ENCODE peak calls at places on chromosome 13, in seven cellular contexts. One of them, this sample, is unnamed.

GRCh38 chr13:25911020-25911419 is 140.8 kb downstream of the SHISA2 start:
- DNase-seq in A549: no peak
- DNase-seq in suprapubic skin: no peak
- DNase-seq in lung: no peak
- DNase-seq in GM23338: peak; percentile 88
- DNase-seq in psoas muscle: no peak
- DNase-seq in astrocyte: no peak
- DNase-seq in this sample: no peak

GRCh38 chr13:106526748-106527488 is 8.5 kb downstream of the EFNB2 start:
- DNase-seq in A549: no peak
- DNase-seq in psoas muscle: no peak
- DNase-seq in astrocyte: no peak
- DNase-seq in suprapubic skin: no peak
- DNase-seq in GM23338: peak; percentile 70
- DNase-seq in lung: peak; percentile 67
- DNase-seq in this sample: no peak

GRCh38 chr13:28401303-28402056 is 93.4 kb downstream of the FLT1 start:
- DNase-seq in suprapubic skin: no peak
- DNase-seq in psoas muscle: no peak
- DNase-seq in A549: no peak
- DNase-seq in GM23338: no peak
- DNase-seq in astrocyte: peak; percentile 39
- DNase-seq in lung: no peak
- DNase-seq in this sample: no peak

GRCh38 chr13:57653229-57653994 is 21.9 kb downstream of the PCDH17 start:
- DNase-seq in GM23338: no peak
- DNase-seq in lung: no peak
- DNase-seq in A549: no peak
- DNase-seq in suprapubic skin: no peak
- DNase-seq in astrocyte: no peak
- DNase-seq in psoas muscle: no peak
- DNase-seq in this sample: no peak

GRCh38 chr13:35836476-35836875 is 294.7 kb downstream of the DCLK1 start:
- DNase-seq in psoas muscle: no peak
- DNase-seq in lung: no peak
- DNase-seq in astrocyte: no peak
- DNase-seq in A549: no peak
- DNase-seq in GM23338: no peak
- DNase-seq in suprapubic skin: no peak
- DNase-seq in this sample: no peak

GRCh38 chr13:59776924-59777690 is 386.6 kb downstream of the DIAPH3 start:
- DNase-seq in lung: no peak
- DNase-seq in GM23338: no peak
- DNase-seq in psoas muscle: no peak
- DNase-seq in astrocyte: peak; percentile 89
- DNase-seq in suprapubic skin: no peak
- DNase-seq in A549: no peak
- DNase-seq in this sample: peak; percentile 41

GRCh38 chr13:32735859-32736258 is 149.6 kb downstream of the PDS5B start:
- DNase-seq in A549: no peak
- DNase-seq in GM23338: no peak
- DNase-seq in psoas muscle: no peak
- DNase-seq in lung: no peak
- DNase-seq in astrocyte: no peak
- DNase-seq in suprapubic skin: no peak
- DNase-seq in this sample: no peak

GRCh38 chr13:26558074-26558805 is 757 bp downstream of the WASF3 start:
- DNase-seq in psoas muscle: peak; percentile 31
- DNase-seq in astrocyte: peak; percentile 13
- DNase-seq in suprapubic skin: peak; percentile 64
- DNase-seq in A549: no peak
- DNase-seq in lung: no peak
- DNase-seq in GM23338: peak; percentile 36
- DNase-seq in this sample: no peak

GRCh38 chr13:40318366-40318765 is 348.1 kb downstream of the FOXO1 start:
- DNase-seq in psoas muscle: peak; percentile 53
- DNase-seq in GM23338: no peak
- DNase-seq in A549: no peak
- DNase-seq in astrocyte: no peak
- DNase-seq in lung: no peak
- DNase-seq in suprapubic skin: no peak
- DNase-seq in this sample: peak; percentile 10

GRCh38 chr13:114303700-114304327 is 10.5 kb upstream of the CHAMP1 start:
- DNase-seq in A549: no peak
- DNase-seq in lung: no peak
- DNase-seq in psoas muscle: no peak
- DNase-seq in GM23338: no peak
- DNase-seq in suprapubic skin: no peak
- DNase-seq in astrocyte: no peak
- DNase-seq in this sample: no peak

GRCh38 chr13:24353736-24354135 is 44.4 kb downstream of the C1QTNF9 start:
- DNase-seq in GM23338: no peak
- DNase-seq in astrocyte: no peak
- DNase-seq in psoas muscle: no peak
- DNase-seq in suprapubic skin: no peak
- DNase-seq in lung: no peak
- DNase-seq in A549: no peak
- DNase-seq in this sample: no peak

DNA sequence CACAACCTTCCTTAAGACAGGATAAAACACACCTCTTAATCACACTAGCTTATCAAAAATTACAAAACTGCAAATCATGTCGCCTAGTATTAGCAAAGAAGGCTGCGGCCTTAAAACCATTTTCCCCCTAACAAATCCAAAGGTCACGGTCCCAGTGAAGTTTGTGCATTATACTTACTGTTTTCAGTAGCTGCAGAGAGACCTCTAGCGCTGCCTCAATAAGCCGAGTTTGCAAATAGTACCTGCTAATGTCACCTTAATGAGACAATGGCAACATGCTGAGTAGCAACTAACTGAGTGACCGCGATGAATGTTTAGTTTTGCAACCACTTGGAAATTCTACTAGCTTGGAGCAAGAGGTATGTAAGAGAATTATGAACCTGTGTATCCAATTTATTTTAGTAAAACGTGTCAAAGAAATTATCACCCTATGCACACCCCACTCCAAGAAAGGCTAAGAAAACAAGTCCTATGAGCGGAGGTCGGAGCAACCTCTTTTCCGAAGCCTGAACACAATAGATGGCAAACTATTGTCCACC is 1.2 kb downstream of the KPNA3 start:
- DNase-seq in astrocyte: peak; percentile 8
- DNase-seq in suprapubic skin: no peak
- DNase-seq in lung: no peak
- DNase-seq in GM23338: peak; percentile 51
- DNase-seq in psoas muscle: no peak
- DNase-seq in A549: no peak
- DNase-seq in this sample: peak; percentile 44
- TF ChIP-seq CTCF in astrocyte: no peak
- TF ChIP-seq CTCF in suprapubic skin: no peak
- TF ChIP-seq CTCF in lung: no peak
- TF ChIP-seq CTCF in GM23338: no peak
- TF ChIP-seq CTCF in psoas muscle: no peak
- TF ChIP-seq CTCF in A549: peak; percentile 29
- TF ChIP-seq CTCF in this sample: no peak

DNA sequence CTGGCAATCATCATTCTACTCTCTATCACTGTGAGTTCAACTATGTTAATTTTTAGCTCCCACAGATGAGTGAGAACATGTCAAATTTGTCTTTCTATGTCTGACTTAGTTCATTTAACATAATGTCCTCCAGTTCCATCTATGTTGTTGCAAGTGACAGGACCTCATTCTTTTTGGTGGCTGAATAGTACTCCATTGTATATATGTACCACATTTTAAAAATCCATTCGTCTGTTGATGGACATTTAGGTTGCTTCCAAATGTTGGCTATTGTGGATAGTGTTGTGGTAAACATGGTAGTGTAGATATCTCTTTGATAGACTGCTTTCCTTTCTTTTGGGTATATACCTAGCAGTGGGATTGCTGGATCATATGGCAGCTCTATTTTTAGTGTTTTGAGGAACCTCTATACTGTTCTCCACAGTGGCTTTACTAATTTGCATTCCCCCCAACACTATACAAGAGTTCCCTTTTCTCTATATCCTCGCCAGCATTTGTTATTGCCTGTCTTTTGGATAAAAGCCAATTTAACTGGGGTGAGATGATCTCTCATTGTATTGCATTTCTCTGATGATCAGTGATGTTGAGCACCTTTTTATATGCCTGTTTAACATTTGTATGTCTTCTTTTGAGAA is 124.1 kb downstream of the PCCA start:
- DNase-seq in astrocyte: no peak
- DNase-seq in lung: no peak
- DNase-seq in psoas muscle: no peak
- DNase-seq in A549: no peak
- DNase-seq in GM23338: no peak
- DNase-seq in suprapubic skin: no peak
- DNase-seq in this sample: no peak
- H3K27ac ChIP-seq in astrocyte: no peak overlapping the region
- H3K27ac ChIP-seq in lung: no peak overlapping the region
- H3K27ac ChIP-seq in psoas muscle: no peak overlapping the region
- H3K27ac ChIP-seq in A549: no peak overlapping the region
- H3K27ac ChIP-seq in GM23338: no peak overlapping the region
- H3K27ac ChIP-seq in suprapubic skin: no peak overlapping the region
- H3K27ac ChIP-seq in this sample: no peak overlapping the region

GRCh38 chr13:44989941-44990340 is 603 bp downstream of the GPALPP1 start:
- DNase-seq in suprapubic skin: no peak
- DNase-seq in psoas muscle: no peak
- DNase-seq in lung: no peak
- DNase-seq in GM23338: peak; percentile 22
- DNase-seq in A549: peak; percentile 5
- DNase-seq in astrocyte: no peak
- DNase-seq in this sample: peak; percentile 61

DNA sequence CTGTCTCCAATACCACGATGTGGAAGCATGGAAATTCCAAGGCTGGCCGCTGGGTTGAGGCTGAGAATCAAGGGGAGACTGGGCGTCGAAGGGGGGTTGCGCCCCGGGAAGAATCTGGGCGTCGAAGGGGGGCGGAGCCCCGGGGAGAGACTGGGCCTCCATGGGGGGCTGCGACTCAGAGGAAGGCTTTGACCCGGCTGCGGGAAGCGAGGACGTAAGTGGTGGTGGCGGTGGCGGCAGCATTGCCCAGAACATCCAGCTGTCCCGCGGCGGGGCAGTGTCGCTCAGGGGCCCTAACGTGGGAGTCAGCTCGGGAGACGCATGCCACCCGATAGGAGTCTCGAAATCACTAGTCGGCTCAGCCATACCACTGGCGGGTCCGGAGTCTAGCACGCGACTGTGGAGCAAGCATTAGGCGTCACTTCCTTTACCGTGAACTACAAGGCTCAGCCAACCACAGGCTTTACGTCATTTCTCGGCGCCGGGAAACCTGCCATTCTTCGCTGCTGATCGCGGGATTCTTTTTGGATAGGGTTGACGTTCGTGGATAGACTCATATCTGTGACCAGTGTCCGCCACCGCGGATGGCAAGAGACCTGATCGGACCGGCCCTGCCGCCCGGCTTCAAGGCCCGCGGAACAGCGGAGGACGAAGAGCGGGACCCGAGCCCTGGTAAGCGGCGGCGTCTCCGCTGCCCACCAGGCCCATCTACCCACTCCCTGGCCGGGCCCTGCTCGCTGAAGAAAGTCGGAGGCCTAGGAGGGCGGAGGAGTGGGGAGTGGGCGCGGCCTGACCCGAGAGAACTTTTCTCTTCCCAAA is at the start of the genes GPALPP1 and NUFIP1:
- DNase-seq in A549: peak; percentile 92
- DNase-seq in suprapubic skin: peak; percentile 95
- DNase-seq in lung: peak; percentile 94
- DNase-seq in astrocyte: peak; percentile 92
- DNase-seq in psoas muscle: peak; percentile 94
- DNase-seq in GM23338: peak; percentile 99
- DNase-seq in this sample: peak; percentile 92
- TF ChIP-seq CTCF in A549: no peak
- TF ChIP-seq CTCF in suprapubic skin: peak; percentile 6
- TF ChIP-seq CTCF in lung: no peak
- TF ChIP-seq CTCF in astrocyte: peak; percentile 5
- TF ChIP-seq CTCF in psoas muscle: peak; percentile 15
- TF ChIP-seq CTCF in GM23338: no peak
- TF ChIP-seq CTCF in this sample: peak; percentile 32

GRCh38 chr13:100347941-100348340 is 240.6 kb downstream of the GGACT start:
- DNase-seq in GM23338: no peak
- DNase-seq in lung: no peak
- DNase-seq in astrocyte: peak; percentile 50
- DNase-seq in A549: no peak
- DNase-seq in psoas muscle: no peak
- DNase-seq in suprapubic skin: no peak
- DNase-seq in this sample: peak; percentile 7

GRCh38 chr13:100340865-100341264 is 247.7 kb downstream of the GGACT start:
- DNase-seq in suprapubic skin: no peak
- DNase-seq in astrocyte: no peak
- DNase-seq in GM23338: no peak
- DNase-seq in psoas muscle: no peak
- DNase-seq in lung: no peak
- DNase-seq in A549: no peak
- DNase-seq in this sample: no peak

GRCh38 chr13:100341327-100341726 is 247.3 kb downstream of the GGACT start:
- DNase-seq in suprapubic skin: no peak
- DNase-seq in GM23338: no peak
- DNase-seq in lung: no peak
- DNase-seq in astrocyte: no peak
- DNase-seq in A549: no peak
- DNase-seq in psoas muscle: no peak
- DNase-seq in this sample: no peak

GRCh38 chr13:100349594-100349993 is 239.0 kb downstream of the GGACT start:
- DNase-seq in psoas muscle: no peak
- DNase-seq in astrocyte: no peak
- DNase-seq in lung: no peak
- DNase-seq in GM23338: no peak
- DNase-seq in A549: no peak
- DNase-seq in suprapubic skin: no peak
- DNase-seq in this sample: no peak

DNA sequence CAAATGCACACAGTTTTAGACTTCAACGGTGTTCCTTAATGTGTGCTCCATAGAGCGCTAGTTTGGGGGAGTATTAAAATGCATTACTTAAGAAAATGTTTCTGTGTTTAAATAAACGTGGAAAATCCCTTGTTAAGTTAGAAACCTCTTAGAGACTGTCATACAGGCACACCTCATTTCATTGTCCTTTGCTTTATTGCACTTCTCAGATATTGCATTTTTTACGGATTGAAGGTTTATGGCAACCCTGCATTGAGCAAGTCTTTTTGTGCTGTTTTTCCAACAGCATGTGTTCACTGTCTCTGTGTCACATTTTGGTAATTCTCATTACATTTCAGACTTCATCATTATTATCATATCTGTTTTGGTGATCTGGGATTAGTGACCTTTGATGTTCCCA is 244.0 kb downstream of the GGACT start:
- DNase-seq in astrocyte: no peak
- DNase-seq in A549: no peak
- DNase-seq in psoas muscle: no peak
- DNase-seq in suprapubic skin: no peak
- DNase-seq in lung: no peak
- DNase-seq in GM23338: no peak
- DNase-seq in this sample: no peak
- H3K27ac ChIP-seq in astrocyte: no peak overlapping the region
- H3K27ac ChIP-seq in A549: no peak overlapping the region
- H3K27ac ChIP-seq in psoas muscle: no peak overlapping the region
- H3K27ac ChIP-seq in suprapubic skin: no peak overlapping the region
- H3K27ac ChIP-seq in lung: no peak overlapping the region
- H3K27ac ChIP-seq in GM23338: no peak overlapping the region
- H3K27ac ChIP-seq in this sample: no peak overlapping the region